ENCODE peak calls at places on chromosomes 7 and 10, in nine cellular contexts. W is CD4-positive, CD25-positive, alpha-beta regulatory T cell; Y is pancreas; U is transverse colon; B is GM23248; M is psoas muscle; Z is PC-9; T is tibial nerve; E is CD8-positive, alpha-beta memory T cell. G is an unnamed sample.
A peak's percentile ranks its signal among the peaks of the same experiment; 100 is the strongest.

GRCh38 chr10:74825371-74826141 is 844 bp upstream of the KAT6B start:
- DNase-seq in T (no peak), W (no peak), E (peak; percentile 70), U (peak; percentile 54), Y (no peak), B (peak; percentile 66), M (no peak), Z (no peak), G (peak; percentile 49)

GRCh38 chr10:90985301-90985700 is 64.4 kb upstream of the ANKRD1 start:
- DNase-seq in U (no peak), E (no peak), M (no peak), W (no peak), Y (no peak), B (no peak), T (no peak), Z (no peak), G (no peak)

GRCh38 chr10:18659784-18660561 is 742 bp downstream of the ARL5B start:
- DNase-seq in Y (peak; percentile 54), U (peak; percentile 76), Z (peak; percentile 78), M (no peak), B (peak; percentile 71), T (no peak), W (peak; percentile 65), E (no peak), G (peak; percentile 85)

GRCh38 chr10:78869508-78870439 is 199.0 kb upstream of the ZMIZ1 start:
- DNase-seq in W (no peak), T (no peak), M (no peak), U (no peak), B (no peak), E (no peak), Z (peak; percentile 25), Y (no peak), G (peak; percentile 13)

GRCh38 chr10:94006591-94007550 is 13.1 kb downstream of the PLCE1 start:
- DNase-seq in B (peak; percentile 87), M (no peak), Z (peak; percentile 93), E (no peak), T (no peak), U (peak; percentile 64), W (no peak), Y (peak; percentile 47), G (peak; percentile 80)

GRCh38 chr7:149285581-149285975 is 23.6 kb downstream of the ZNF783 start:
- DNase-seq in E (no peak), T (no peak), M (no peak), Y (no peak), U (peak; percentile 18), Z (no peak), B (peak; percentile 51), W (no peak), G (peak; percentile 35)

GRCh38 chr10:85786401-85786899 is 580.1 kb downstream of the GRID1 start:
- DNase-seq in T (no peak), Z (no peak), U (no peak), Y (no peak), E (no peak), M (no peak), B (no peak), W (no peak), G (no peak)

GRCh38 chr10:71392791-71393781 is 3.6 kb upstream of the CDH23 start:
- DNase-seq in M (no peak), W (no peak), U (no peak), T (no peak), Z (peak; percentile 81), B (no peak), Y (no peak), E (no peak), G (no peak)

GRCh38 chr10:6213257-6213905 is 10.6 kb downstream of the PFKFB3 start:
- DNase-seq in B (no peak), E (no peak), Y (no peak), U (no peak), Z (no peak), W (no peak), M (no peak), T (no peak), G (no peak)

GRCh38 chr10:130062976-130063375 is 47.7 kb downstream of the C10orf143 start:
- DNase-seq in B (no peak), M (no peak), Z (no peak), E (no peak), W (no peak), T (no peak), Y (no peak), U (no peak), G (no peak)

GRCh38 chr7:117061751-117062150 is 108.5 kb downstream of the ST7 start:
- DNase-seq in E (no peak), U (no peak), T (no peak), B (peak; percentile 48), M (no peak), W (no peak), Z (no peak), Y (no peak), G (no peak)

GRCh38 chr7:127704211-127704610 is 52.2 kb downstream of the SND1 start:
- DNase-seq in B (no peak), U (no peak), E (no peak), Z (no peak), W (no peak), M (no peak), Y (no peak), T (no peak), G (no peak)

GRCh38 chr7:94969434-94970084 is 62.2 kb downstream of the PPP1R9A start:
- DNase-seq in T (no peak), B (no peak), W (no peak), M (no peak), E (no peak), Z (no peak), Y (no peak), U (no peak), G (no peak)

GRCh38 chr10:75170215-75170614 is 40.4 kb upstream of the VDAC2 start:
- DNase-seq in U (no peak), B (no peak), W (no peak), M (no peak), Z (no peak), Y (no peak), E (no peak), T (no peak), G (no peak)

GRCh38 chr7:102111063-102111757 is 175.5 kb upstream of the SH2B2 start:
- DNase-seq in T (no peak), W (no peak), B (no peak), U (no peak), Z (no peak), E (no peak), M (no peak), Y (no peak), G (no peak)

GRCh38 chr7:150951521-150951920 is 26.6 kb downstream of the KCNH2 start:
- DNase-seq in W (no peak), T (no peak), Z (no peak), E (no peak), U (no peak), B (no peak), Y (no peak), M (no peak), G (no peak)
- H3K27me3 ChIP-seq in W (no peaks in the 10 kb centered on the region), T (no peaks in the 10 kb centered on the region), Z (peaks cover 85% of the 10 kb centered on the region), E (no peaks in the 10 kb centered on the region), U (peaks cover 15% of the 10 kb centered on the region), B (peaks cover 9% of the 10 kb centered on the region), Y (no peaks in the 10 kb centered on the region), M (no peaks in the 10 kb centered on the region), G (peaks cover 8% of the 10 kb centered on the region)

DNA sequence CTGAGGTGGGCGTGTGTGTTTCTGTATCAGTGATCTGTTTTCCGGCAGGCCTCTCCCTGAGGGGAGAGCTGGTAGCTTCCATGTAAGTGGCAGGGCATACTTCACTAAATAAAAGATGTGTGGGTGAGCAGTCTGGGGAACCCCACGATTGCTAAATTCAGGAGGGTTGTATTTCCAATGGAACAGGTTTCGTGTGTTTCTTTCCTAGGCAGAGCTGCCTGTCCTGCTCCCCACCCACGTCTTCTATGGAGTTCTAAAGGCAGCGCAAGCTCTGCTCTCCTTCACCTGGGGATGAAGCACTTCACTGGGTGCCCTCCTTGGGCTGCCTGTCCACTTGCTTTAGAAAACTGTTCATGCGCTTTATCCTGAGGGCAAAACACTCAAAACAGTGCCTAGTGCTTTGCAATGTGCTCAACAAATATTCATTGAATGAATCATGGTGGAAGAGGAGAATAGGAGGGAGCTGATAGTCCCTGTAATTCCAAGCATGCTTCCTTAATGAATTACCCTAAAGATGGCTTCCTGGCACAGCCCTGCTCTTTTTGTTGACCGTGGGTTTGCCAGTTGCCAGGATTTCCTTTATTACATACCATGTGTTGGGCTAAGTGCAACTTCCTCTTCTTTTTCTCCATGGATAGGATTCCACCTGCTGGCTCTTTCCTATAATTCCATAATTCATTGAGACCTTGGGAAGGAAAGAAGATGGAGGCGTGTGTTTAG is 50.6 kb upstream of the SRPK2 start:
- DNase-seq in B (peak; percentile 91), M (no peak), W (no peak), T (no peak), E (no peak), U (peak; percentile 22), Z (peak; percentile 94), Y (no peak), G (peak; percentile 44)
- H3K27ac ChIP-seq in B (peak overlapping the region; percentile 47), M (no peak overlapping the region), W (no peak overlapping the region), T (no peak overlapping the region), E (no peak overlapping the region), U (peak overlapping the region; percentile 39), Z (peak overlapping the region; percentile 82), Y (no peak overlapping the region), G (no peak overlapping the region)

GRCh38 chr7:97006146-97006950 is 995 bp downstream of the DLX6 start:
- DNase-seq in Y (no peak), W (peak; percentile 46), U (no peak), E (no peak), T (no peak), M (no peak), Z (no peak), B (peak; percentile 53), G (no peak)
- H3K27me3 ChIP-seq in Y (peaks cover 35% of the 10 kb centered on the region), W (peaks cover 54% of the 10 kb centered on the region), U (peaks cover 100% of the 10 kb centered on the region), E (peaks cover 70% of the 10 kb centered on the region), T (peaks cover 14% of the 10 kb centered on the region), M (peaks cover 5% of the 10 kb centered on the region), Z (peaks cover 15% of the 10 kb centered on the region), B (peaks cover 91% of the 10 kb centered on the region), G (peaks cover 94% of the 10 kb centered on the region)

GRCh38 chr10:106950060-106950459 is 214.4 kb downstream of the SORCS1 start:
- DNase-seq in Y (no peak), Z (no peak), T (no peak), B (no peak), U (no peak), W (no peak), M (no peak), E (no peak), G (no peak)

GRCh38 chr10:106955133-106955532 is 209.4 kb downstream of the SORCS1 start:
- DNase-seq in W (no peak), Z (no peak), Y (no peak), M (no peak), B (no peak), T (no peak), E (no peak), U (no peak), G (no peak)

GRCh38 chr10:106947643-106948042 is 216.9 kb downstream of the SORCS1 start:
- DNase-seq in B (no peak), Y (no peak), U (no peak), W (no peak), T (no peak), Z (no peak), E (no peak), M (no peak), G (no peak)

GRCh38 chr10:106956216-106956915 is 208.1 kb downstream of the SORCS1 start:
- DNase-seq in T (no peak), Y (no peak), U (no peak), M (no peak), E (no peak), B (no peak), Z (no peak), W (no peak), G (no peak)

DNA sequence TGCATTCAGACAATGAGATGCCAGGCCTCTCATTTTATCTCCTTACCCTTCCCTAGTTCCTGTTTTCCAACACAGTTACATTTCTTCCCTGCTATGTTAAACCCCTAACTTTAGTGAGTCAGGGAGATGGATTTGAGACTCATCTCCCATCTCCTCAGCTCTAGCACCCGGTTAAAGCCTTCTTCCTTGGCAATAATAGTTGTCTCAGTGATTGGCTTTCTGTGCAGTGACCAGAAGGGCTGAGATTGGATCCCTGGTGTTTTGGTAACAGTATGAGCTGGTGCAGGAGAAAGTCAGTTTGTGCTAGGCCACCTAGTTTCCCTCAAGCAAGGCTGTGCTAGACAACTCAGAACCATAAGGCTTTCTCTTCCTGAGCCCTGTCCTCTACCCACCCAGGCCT is 212.5 kb downstream of the SORCS1 start:
- DNase-seq in B (no peak), E (no peak), W (no peak), M (no peak), T (no peak), Y (no peak), U (no peak), Z (no peak), G (no peak)
- H3K27ac ChIP-seq in B (no peak overlapping the region), E (no peak overlapping the region), W (no peak overlapping the region), M (no peak overlapping the region), T (no peak overlapping the region), Y (no peak overlapping the region), U (no peak overlapping the region), Z (no peak overlapping the region), G (no peak overlapping the region)

G was measured in colonic mucosa.